ENCODE peak calls at places on chromosome 2, in four cellular contexts. U is HCT116, G is K562, W is HepG2. P is an unnamed sample.

GRCh38 chr2:216211614-216212013 is 102.5 kb downstream of the XRCC5 start:
- DNase-seq in U (no peak), G (no peak), W (no peak), P (no peak)

GRCh38 chr2:48414980-48415764 is 114.8 kb upstream of the STON1 start:
- DNase-seq in W (peak; percentile 79), G (no peak), U (no peak), P (no peak)

GRCh38 chr2:128473175-128474013 is 154.7 kb upstream of the HS6ST1 start:
- DNase-seq in W (no peak), G (peak; percentile 54), U (no peak), P (peak; percentile 41)

GRCh38 chr2:135132314-135132713 is 80.2 kb downstream of the RAB3GAP1 start:
- DNase-seq in U (no peak), W (no peak), G (no peak), P (no peak)

GRCh38 chr2:112728029-112728362 is 7.2 kb downstream of the NT5DC4 start:
- DNase-seq in G (peak; percentile 87), U (no peak), W (no peak), P (no peak)

GRCh38 chr2:144332356-144333143 is 187.4 kb downstream of the ZEB2 start:
- DNase-seq in G (peak; percentile 94), U (peak; percentile 66), W (peak; percentile 72), P (no peak)

GRCh38 chr2:205706769-205707375 is 24.6 kb downstream of the NRP2 start:
- DNase-seq in G (no peak), W (no peak), U (no peak), P (peak; percentile 84)

GRCh38 chr2:191910518-191910917 is 63.6 kb upstream of the CAVIN2 start:
- DNase-seq in W (no peak), U (no peak), G (no peak), P (no peak)

GRCh38 chr2:107412981-107413380 is 413.7 kb upstream of the RGPD4 start:
- DNase-seq in U (no peak), W (no peak), G (no peak), P (no peak)

GRCh38 chr2:108217211-108217610 is 22.6 kb upstream of the SULT1C3 start:
- DNase-seq in W (no peak), G (no peak), U (no peak), P (no peak)

GRCh38 chr2:181354626-181355025 is 102.6 kb upstream of the ITGA4 start:
- DNase-seq in G (no peak), U (no peak), W (no peak), P (no peak)

GRCh38 chr2:121285077-121285449 is at the start of gene TFCP2L1:
- DNase-seq in U (no peak), G (peak; percentile 40), W (no peak), P (no peak)

GRCh38 chr2:230697676-230698075 is 15.0 kb upstream of the CAB39 start:
- DNase-seq in U (peak; percentile 79), W (no peak), G (no peak), P (no peak)

GRCh38 chr2:162840598-162841246 is 2.2 kb upstream of the KCNH7 start:
- DNase-seq in G (peak; percentile 58), U (peak; percentile 18), W (peak; percentile 70), P (peak; percentile 4)

GRCh38 chr2:223465793-223466192 is 136.4 kb downstream of the SCG2 start:
- DNase-seq in W (no peak), G (no peak), U (no peak), P (no peak)

GRCh38 chr2:96873651-96874096 is 3.8 kb upstream of the SEMA4C start:
- DNase-seq in G (peak; percentile 61), U (no peak), W (no peak), P (no peak)

GRCh38 chr2:122491011-122491410 is 735.6 kb downstream of the TSN start:
- DNase-seq in U (no peak), W (no peak), G (no peak), P (no peak)
- TF ChIP-seq ZBTB33 in U (no peak), W (no peak), G (no peak), P (no peak)

GRCh38 chr2:233419626-233420431 is 65.5 kb downstream of the DGKD start:
- DNase-seq in U (no peak), G (no peak), W (no peak), P (peak; percentile 52)
- TF ChIP-seq ZBTB33 in U (no peak), G (no peak), W (no peak), P (no peak)

DNA sequence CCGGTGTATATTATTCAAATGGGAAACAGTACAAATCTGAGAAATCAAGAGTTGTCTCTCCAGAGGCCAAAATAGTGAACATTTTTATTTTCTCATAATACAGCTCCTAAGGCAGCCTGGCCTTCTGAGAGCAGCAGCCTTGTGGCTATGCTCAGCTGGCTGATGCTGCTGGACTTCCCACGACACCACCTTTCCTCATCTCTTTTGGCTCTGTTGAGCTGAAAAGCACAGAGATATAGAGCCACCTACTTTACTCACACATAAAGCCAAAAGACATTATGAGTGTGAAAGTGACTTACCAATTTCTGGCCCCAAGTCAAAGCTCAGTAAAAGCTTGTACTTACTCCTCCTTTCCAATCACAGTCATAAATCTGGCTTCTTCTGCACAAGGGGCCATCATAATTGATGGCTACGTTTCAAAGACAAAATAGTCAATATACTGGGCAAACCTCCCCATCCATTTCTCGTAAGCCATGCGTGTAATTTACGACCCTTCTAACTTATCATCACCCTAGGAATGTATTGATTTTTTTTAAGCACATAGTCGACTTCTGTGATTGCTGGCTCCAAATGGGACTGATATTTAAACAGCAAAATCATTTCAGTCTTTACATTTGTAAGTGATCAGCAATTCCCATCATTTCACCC is 18.6 kb upstream of the REG3A start:
- DNase-seq in U (no peak), W (no peak), G (no peak), P (no peak)
- TF ChIP-seq ZBTB33 in U (no peak), W (no peak), G (no peak), P (no peak)

DNA sequence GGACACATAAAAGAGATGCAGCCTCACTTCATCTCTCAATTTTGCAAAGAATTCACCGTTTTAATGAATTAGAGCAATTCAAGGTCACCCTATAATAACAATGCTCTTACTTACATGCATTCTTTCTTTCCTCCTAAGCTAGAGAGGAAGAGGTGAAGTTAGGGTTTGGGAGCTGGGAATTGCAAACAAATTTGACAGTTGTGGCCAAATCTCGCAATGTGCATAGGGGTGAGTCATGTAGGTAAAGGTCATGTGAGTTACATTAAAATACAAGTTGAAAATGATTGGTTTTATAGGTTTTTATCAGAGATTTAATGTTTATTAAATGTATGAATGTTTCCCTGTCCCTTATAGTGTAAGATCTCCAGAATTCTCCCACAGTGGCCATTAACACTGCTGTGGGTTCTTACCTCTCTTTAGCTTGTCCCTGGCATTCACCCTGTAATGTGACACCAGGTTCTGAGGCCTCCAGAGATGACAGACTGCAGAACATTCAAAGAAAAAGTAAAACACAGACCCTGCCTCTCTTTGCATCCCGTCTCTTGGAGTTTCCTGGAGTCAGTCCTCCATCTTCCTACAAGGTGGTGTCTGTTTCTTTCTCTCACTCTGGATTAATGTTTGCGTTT is 53.7 kb upstream of the LGALSL start:
- DNase-seq in G (no peak), U (no peak), W (peak; percentile 60), P (no peak)
- TF ChIP-seq ZBTB33 in G (no peak), U (no peak), W (no peak), P (no peak)

DNA sequence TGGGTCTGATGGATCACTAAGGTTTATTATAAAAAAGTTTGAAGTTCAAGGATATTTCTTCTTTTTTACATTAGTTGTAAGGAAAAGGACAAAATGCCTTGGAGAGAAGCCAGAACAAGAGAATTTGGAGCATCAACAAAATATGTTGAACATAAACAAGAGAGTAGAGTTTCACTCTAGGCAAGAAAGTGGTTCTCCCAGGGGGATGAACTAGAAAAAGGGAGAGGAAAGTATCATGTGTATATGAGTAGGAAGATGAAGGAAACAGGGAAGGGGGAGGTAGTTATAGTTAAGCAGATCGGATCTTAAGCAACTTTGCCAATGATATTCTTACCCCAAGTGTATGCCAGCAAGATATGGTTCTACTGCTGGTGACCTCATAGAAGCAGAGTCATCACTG is 63.8 kb upstream of the GALNT3 start:
- DNase-seq in G (no peak), U (no peak), W (no peak), P (no peak)
- TF ChIP-seq ZBTB33 in G (no peak), U (no peak), W (no peak), P (no peak)

DNA sequence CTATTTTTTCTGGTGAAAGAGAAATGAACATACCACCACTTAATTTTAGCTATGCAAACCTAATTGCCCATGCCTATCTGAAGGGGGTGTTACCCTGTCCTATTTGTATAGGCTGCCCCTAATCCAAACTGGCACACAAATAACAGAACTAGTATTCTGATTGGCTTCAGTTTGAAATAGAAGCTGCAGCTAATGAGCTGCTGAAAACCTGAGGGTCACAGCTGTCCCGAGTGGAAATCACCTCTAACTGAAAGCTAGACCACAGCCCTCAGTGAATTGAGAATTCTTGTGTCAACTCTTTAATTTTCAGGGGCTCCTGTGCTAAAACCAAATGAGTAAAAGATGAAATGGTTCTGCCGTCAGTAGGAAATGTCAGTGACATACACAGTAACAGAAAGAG is 28.7 kb downstream of the CCDC141 start:
- DNase-seq in W (no peak), U (no peak), G (no peak), P (peak; percentile 84)
- TF ChIP-seq ZBTB33 in W (no peak), U (no peak), G (no peak), P (no peak)

DNA sequence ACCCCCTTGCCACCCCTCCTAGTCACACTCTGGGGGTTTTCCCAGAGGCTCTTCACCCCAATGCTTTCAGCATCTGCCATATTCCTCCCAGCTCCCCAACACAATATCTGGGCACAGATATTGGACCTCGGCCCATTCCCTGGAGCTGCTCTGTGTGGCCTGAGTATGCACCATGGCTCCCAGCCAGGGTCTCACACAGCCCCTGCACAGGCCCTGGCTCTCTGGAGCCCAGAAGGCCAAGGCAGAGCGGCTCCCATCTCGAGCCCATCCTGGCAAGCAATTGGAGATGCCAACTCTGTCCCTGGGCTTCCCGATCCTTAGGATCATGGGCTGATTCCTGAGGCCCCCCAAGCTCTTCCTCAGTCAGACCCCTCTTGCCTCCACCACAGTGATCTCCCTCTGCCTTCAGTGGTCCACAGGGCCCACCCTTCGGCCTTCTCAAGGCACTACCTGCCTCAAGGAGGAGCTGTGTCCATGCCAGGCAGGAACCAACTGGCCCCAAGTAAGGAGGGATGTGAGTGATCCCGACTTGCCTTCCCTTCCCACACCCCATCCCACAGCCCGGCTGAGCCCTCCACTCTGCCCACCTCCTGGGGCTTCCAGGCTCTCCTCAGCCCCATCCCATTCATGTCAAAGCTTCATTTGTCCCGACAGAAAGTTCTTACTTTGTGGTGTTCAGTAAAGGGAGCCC is 62.7 kb downstream of the ADD2 start:
- DNase-seq in W (no peak), U (no peak), G (no peak), P (no peak)
- TF ChIP-seq ZBTB33 in W (no peak), U (no peak), G (no peak), P (no peak)

GRCh38 chr2:1716441-1716840 is 27.9 kb downstream of the PXDN start:
- DNase-seq in W (no peak), G (no peak), U (no peak), P (no peak)
- TF ChIP-seq ZBTB33 in W (no peak), G (no peak), U (no peak), P (no peak)

DNA sequence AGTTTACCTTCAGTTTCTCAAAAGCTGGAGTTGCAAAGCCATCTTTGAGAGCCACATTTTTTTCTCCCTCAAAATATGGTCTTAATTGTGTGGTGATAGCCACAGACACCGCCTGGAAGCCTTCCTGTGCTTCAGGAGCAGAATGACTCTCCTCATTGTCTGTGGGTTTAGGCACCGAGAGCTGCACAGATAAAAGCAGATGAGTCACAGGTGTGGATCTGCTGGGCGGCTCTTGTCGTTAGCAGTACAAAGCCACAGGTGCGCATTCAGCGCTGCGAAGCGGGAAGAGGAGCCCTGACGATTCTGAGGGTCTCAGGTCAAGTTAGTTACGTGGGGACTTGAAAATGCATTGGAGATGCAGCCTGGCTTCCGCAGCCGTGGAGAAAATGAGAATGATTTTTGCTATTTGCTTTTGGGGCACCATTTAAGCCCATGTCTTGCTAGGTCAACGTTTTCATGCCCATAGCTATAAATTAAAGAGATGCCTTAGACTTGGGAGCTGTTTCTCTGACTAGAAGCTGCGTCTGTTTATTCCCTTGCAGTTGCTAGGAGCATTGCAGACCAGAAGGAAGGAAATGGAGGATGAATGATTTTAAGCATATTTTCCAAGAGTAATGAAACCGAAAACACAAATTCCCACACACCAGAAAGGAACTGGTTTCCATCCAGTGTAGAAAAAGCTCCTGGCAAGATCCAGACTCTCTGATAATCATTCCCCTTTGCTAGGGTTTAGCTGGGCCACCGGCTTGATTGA is 51.5 kb downstream of the KLHL29 start:
- DNase-seq in G (no peak), W (no peak), U (no peak), P (no peak)
- TF ChIP-seq ZBTB33 in G (no peak), W (no peak), U (no peak), P (no peak)